ENCODE peak calls at places on chromosomes 13 and 19, in seven cellular contexts. V is cardiac fibroblast, G is stomach, F is pancreas, O is DND-41, E is AG10803, B is tibial nerve. T is an unnamed sample.

GRCh38 chr19:34226036-34226435 is 28.3 kb upstream of the GARRE1 start:
- DNase-seq in V (no peak), G (no peak), F (no peak), O (no peak), E (no peak), B (no peak), T (no peak)

GRCh38 chr19:46409146-46409545 is 4.2 kb downstream of the CCDC8 start:
- DNase-seq in V (no peak), G (no peak), F (no peak), O (no peak), E (no peak), B (no peak), T (no peak)

GRCh38 chr13:26977541-26977940 is 194.1 kb downstream of the USP12 start:
- DNase-seq in V (peak; percentile 40), G (no peak), F (no peak), O (no peak), E (no peak), B (no peak), T (peak; percentile 19)

GRCh38 chr13:28355822-28356371 is 139.0 kb downstream of the FLT1 start:
- DNase-seq in V (peak; percentile 89), G (no peak), F (no peak), O (peak; percentile 42), E (peak; percentile 56), B (no peak), T (peak; percentile 57)

GRCh38 chr13:39599842-39600241 is 3.2 kb downstream of the LHFPL6 start:
- DNase-seq in V (peak; percentile 49), G (no peak), F (no peak), O (no peak), E (peak; percentile 58), B (no peak), T (no peak)

GRCh38 chr19:18605196-18605545 is 1.4 kb downstream of the CRLF1 start:
- DNase-seq in V (no peak), G (no peak), F (no peak), O (no peak), E (no peak), B (no peak), T (no peak)

GRCh38 chr19:39164289-39164688 is 32.5 kb upstream of the NCCRP1 start:
- DNase-seq in V (no peak), G (no peak), F (peak; percentile 11), O (no peak), E (no peak), B (no peak), T (no peak)

GRCh38 chr13:48507024-48507423 is 25.9 kb downstream of the RCBTB2 start:
- DNase-seq in V (no peak), G (no peak), F (no peak), O (no peak), E (no peak), B (no peak), T (no peak)

GRCh38 chr13:23735329-23735728 is 153.9 kb downstream of the MIPEP start:
- DNase-seq in V (no peak), G (no peak), F (no peak), O (no peak), E (no peak), B (no peak), T (no peak)

GRCh38 chr19:1751367-1752008 is 1.8 kb upstream of the ONECUT3 start:
- DNase-seq in V (no peak), G (no peak), F (no peak), O (no peak), E (no peak), B (no peak), T (no peak)

GRCh38 chr19:7292950-7293794 is 1.0 kb downstream of the INSR start:
- DNase-seq in V (no peak), G (peak; percentile 41), F (peak; percentile 58), O (no peak), E (no peak), B (no peak), T (no peak)

GRCh38 chr19:7293795-7294570 is at the start of gene INSR:
- DNase-seq in V (peak; percentile 94), G (peak; percentile 91), F (peak; percentile 90), O (peak; percentile 87), E (peak; percentile 91), B (peak; percentile 79), T (peak; percentile 52)

GRCh38 chr19:7288977-7289376 is 5.2 kb downstream of the INSR start:
- DNase-seq in V (no peak), G (no peak), F (no peak), O (no peak), E (no peak), B (no peak), T (no peak)

GRCh38 chr19:7294571-7295212 is 478 bp upstream of the INSR start:
- DNase-seq in V (peak; percentile 53), G (peak; percentile 74), F (peak; percentile 85), O (peak; percentile 30), E (peak; percentile 60), B (peak; percentile 54), T (no peak)

DNA sequence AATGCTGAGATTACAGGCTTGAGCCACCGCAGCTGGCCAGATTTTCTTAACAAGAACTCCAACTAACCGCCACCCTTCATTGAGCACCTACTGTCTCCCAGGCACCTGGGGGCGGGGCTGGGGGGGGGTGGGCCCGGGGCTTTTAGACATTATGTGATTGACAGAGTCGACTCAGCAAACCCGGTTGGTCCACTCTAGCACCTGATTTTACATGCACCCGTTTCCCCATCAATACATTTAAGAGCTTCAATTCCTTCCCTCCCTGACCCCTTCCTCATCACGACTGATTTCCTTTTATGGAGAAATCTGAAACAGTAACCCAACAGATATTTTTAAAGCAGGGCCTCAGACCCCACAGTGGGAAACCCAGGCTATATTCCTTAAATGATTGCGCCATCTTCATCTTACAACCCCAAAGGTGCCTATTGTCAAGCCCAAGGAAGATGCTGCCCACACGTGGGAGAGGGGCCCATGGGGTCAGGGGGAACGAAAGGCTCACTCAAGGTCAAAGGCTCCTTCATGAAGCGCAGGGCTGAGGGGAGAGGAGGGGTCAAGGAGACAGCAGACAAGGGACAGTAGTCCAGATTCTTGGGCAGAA is 1.8 kb downstream of the INSR start:
- DNase-seq in V (no peak), G (no peak), F (peak; percentile 24), O (no peak), E (no peak), B (no peak), T (no peak)
- H3K4me3 ChIP-seq in V (no peak overlapping the region), G (peak overlapping the region; percentile 100), F (peak overlapping the region; percentile 79), O (no peak overlapping the region), E (peak overlapping the region; percentile 74), B (peak overlapping the region; percentile 93), T (peak overlapping the region; percentile 58)

DNA sequence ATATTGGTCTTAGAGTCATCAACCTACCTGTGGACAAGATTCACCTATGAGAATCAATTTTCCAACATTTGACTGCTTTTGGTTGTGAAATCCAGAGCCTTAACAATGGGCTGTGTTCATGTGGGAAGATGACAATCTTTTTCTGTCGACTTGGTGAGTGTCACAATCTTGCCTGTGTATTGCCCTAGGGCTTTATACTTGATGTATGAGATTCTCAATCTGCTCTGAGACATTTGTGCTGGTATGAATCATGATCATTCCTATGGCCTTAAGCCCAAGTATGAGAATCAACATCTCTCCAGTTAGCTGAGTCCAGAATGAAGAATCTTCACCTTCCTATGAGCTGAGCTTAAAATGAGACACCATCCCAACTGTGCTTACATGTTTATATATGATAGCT is 68.7 kb downstream of the ZNF726 start:
- DNase-seq in V (no peak), G (no peak), F (no peak), O (no peak), E (no peak), B (no peak), T (no peak)
- TF ChIP-seq CTCF in V (no peak), G (no peak), F (no peak), O (no peak), E (no peak), B (no peak), T (no peak)

DNA sequence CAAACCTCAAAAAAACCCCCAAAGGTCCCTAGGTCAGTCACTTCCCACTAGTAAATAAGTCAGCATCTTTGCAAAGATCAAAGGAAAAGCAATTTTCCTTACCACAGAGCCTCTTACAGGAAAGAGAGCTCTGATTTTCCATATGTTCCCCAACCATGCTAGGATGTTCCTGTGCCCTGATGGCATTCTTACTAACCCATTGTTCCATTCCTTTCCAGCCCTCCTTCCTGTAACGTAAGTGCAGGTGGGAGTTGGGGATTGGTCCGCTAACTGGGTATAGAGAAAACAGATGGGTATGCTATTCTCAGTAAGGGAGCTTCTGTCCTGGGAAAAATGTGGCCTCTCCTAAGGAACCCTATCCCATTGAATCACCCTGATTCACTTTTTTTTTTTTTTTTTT is 14.3 kb downstream of the DPRX start:
- DNase-seq in V (no peak), G (no peak), F (no peak), O (no peak), E (no peak), B (no peak), T (no peak)
- H3K4me3 ChIP-seq in V (no peak overlapping the region), G (no peak overlapping the region), F (no peak overlapping the region), O (no peak overlapping the region), E (no peak overlapping the region), B (no peak overlapping the region), T (no peak overlapping the region)

DNA sequence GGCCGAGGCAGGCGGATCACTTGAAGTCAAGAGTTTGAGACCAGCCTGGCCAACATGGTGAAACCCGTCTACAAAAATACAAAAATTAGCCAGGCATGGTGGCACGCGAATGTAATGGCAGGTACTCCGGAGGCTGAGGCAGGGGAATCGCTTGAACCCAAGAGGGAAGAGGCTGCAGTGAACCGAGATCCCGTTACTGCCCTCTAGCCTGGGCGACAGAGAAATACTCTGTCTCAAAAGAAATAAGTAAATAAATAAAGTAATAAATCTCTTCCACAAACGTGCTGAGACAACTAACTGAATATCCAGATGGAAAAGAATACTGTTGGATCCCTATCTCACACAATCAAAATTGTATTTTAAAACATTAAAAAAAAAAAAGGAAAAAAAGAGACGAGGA is 807 bp upstream of the ZNF813 start:
- DNase-seq in V (no peak), G (no peak), F (no peak), O (no peak), E (no peak), B (no peak), T (no peak)
- TF ChIP-seq CTCF in V (no peak), G (no peak), F (no peak), O (peak; percentile 6), E (peak; percentile 2), B (no peak), T (no peak)

GRCh38 chr13:42547615-42548014 is 26.3 kb upstream of the TNFSF11 start:
- DNase-seq in V (no peak), G (no peak), F (no peak), O (no peak), E (no peak), B (no peak), T (no peak)
- H3K4me3 ChIP-seq in V (no peak overlapping the region), G (no peak overlapping the region), F (no peak overlapping the region), O (no peak overlapping the region), E (no peak overlapping the region), B (no peak overlapping the region), T (no peak overlapping the region)

DNA sequence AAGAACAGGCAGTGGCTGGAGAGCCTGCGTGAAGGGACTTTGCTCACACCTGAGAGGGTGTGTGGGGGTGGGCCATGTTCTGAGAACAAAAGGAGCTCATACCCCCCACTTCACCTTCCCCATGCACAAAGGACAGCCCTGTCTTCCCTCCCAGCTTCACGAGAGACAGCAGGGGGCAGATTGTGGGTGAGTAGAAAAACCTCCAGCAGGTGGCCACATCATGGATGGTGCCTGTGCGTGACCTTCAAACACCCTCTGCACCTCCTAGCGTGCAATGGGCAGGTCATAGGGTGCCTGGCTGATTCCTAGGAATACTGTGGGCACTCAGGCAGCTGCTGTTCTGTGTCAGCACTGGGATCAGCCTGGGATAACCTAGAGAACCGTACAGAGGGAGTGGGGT is 36.3 kb upstream of the PSG9 start:
- DNase-seq in V (no peak), G (no peak), F (no peak), O (no peak), E (no peak), B (no peak), T (no peak)
- TF ChIP-seq CTCF in V (peak; percentile 8), G (no peak), F (no peak), O (no peak), E (peak; percentile 7), B (no peak), T (peak; percentile 11)

T was measured in retinal pigment epithelial cell.